ENCODE peak calls at places on chromosomes 7 and 10, in seven cellular contexts. One of them, this sample, is unnamed.

GRCh38 chr7:132275811-132276210 is 300.5 kb downstream of the PLXNA4 start:
- DNase-seq in foreskin fibroblast: no peak
- DNase-seq in activated CD8-positive, alpha-beta memory T cell treated with anti-CD3 and anti-CD28 coated beads, Interleukin-2, amount 50 U/mL, for 48 hours: no peak
- DNase-seq in IMR-90: no peak
- DNase-seq in colonic mucosa: no peak
- DNase-seq in ovary: no peak
- DNase-seq in osteocyte: no peak
- DNase-seq in this sample: no peak

GRCh38 chr10:63210611-63211196 is 77.6 kb downstream of the NRBF2 start:
- DNase-seq in foreskin fibroblast: no peak
- DNase-seq in activated CD8-positive, alpha-beta memory T cell treated with anti-CD3 and anti-CD28 coated beads, Interleukin-2, amount 50 U/mL, for 48 hours: no peak
- DNase-seq in IMR-90: peak
- DNase-seq in colonic mucosa: no peak
- DNase-seq in ovary: no peak
- DNase-seq in osteocyte: no peak
- DNase-seq in this sample: no peak

GRCh38 chr7:34596887-34597286 is 61.1 kb upstream of the NPSR1 start:
- DNase-seq in foreskin fibroblast: no peak
- DNase-seq in activated CD8-positive, alpha-beta memory T cell treated with anti-CD3 and anti-CD28 coated beads, Interleukin-2, amount 50 U/mL, for 48 hours: no peak
- DNase-seq in IMR-90: no peak
- DNase-seq in colonic mucosa: no peak
- DNase-seq in ovary: no peak
- DNase-seq in osteocyte: no peak
- DNase-seq in this sample: no peak

GRCh38 chr7:100674441-100675407 is 1.2 kb downstream of the GNB2 start:
- DNase-seq in foreskin fibroblast: peak
- DNase-seq in activated CD8-positive, alpha-beta memory T cell treated with anti-CD3 and anti-CD28 coated beads, Interleukin-2, amount 50 U/mL, for 48 hours: peak
- DNase-seq in IMR-90: no peak
- DNase-seq in colonic mucosa: peak
- DNase-seq in ovary: peak
- DNase-seq in osteocyte: no peak
- DNase-seq in this sample: no peak

GRCh38 chr10:33212061-33212748 is 122.3 kb downstream of the NRP1 start:
- DNase-seq in foreskin fibroblast: peak
- DNase-seq in activated CD8-positive, alpha-beta memory T cell treated with anti-CD3 and anti-CD28 coated beads, Interleukin-2, amount 50 U/mL, for 48 hours: no peak
- DNase-seq in IMR-90: peak
- DNase-seq in colonic mucosa: no peak
- DNase-seq in ovary: no peak
- DNase-seq in osteocyte: no peak
- DNase-seq in this sample: no peak

GRCh38 chr10:5515948-5516761 is 8.6 kb upstream of the CALML3 start:
- DNase-seq in foreskin fibroblast: no peak
- DNase-seq in activated CD8-positive, alpha-beta memory T cell treated with anti-CD3 and anti-CD28 coated beads, Interleukin-2, amount 50 U/mL, for 48 hours: no peak
- DNase-seq in IMR-90: no peak
- DNase-seq in colonic mucosa: no peak
- DNase-seq in ovary: no peak
- DNase-seq in osteocyte: no peak
- DNase-seq in this sample: no peak

GRCh38 chr10:43109671-43110249 is 28.5 kb upstream of the CSGALNACT2 start:
- DNase-seq in foreskin fibroblast: peak
- DNase-seq in activated CD8-positive, alpha-beta memory T cell treated with anti-CD3 and anti-CD28 coated beads, Interleukin-2, amount 50 U/mL, for 48 hours: no peak
- DNase-seq in IMR-90: no peak
- DNase-seq in colonic mucosa: no peak
- DNase-seq in ovary: no peak
- DNase-seq in osteocyte: no peak
- DNase-seq in this sample: no peak

GRCh38 chr10:68992721-68993440 is 4.3 kb downstream of the KIFBP start:
- DNase-seq in foreskin fibroblast: peak
- DNase-seq in activated CD8-positive, alpha-beta memory T cell treated with anti-CD3 and anti-CD28 coated beads, Interleukin-2, amount 50 U/mL, for 48 hours: no peak
- DNase-seq in IMR-90: peak
- DNase-seq in colonic mucosa: no peak
- DNase-seq in ovary: peak
- DNase-seq in osteocyte: no peak
- DNase-seq in this sample: no peak

GRCh38 chr10:103605359-103606156 is 112.1 kb downstream of the NEURL1 start:
- DNase-seq in foreskin fibroblast: peak
- DNase-seq in activated CD8-positive, alpha-beta memory T cell treated with anti-CD3 and anti-CD28 coated beads, Interleukin-2, amount 50 U/mL, for 48 hours: peak
- DNase-seq in IMR-90: peak
- DNase-seq in colonic mucosa: peak
- DNase-seq in ovary: peak
- DNase-seq in osteocyte: no peak
- DNase-seq in this sample: peak

GRCh38 chr10:131839351-131839750 is 61.5 kb upstream of the PPP2R2D start:
- DNase-seq in foreskin fibroblast: no peak
- DNase-seq in activated CD8-positive, alpha-beta memory T cell treated with anti-CD3 and anti-CD28 coated beads, Interleukin-2, amount 50 U/mL, for 48 hours: no peak
- DNase-seq in IMR-90: no peak
- DNase-seq in colonic mucosa: no peak
- DNase-seq in ovary: no peak
- DNase-seq in osteocyte: no peak
- DNase-seq in this sample: no peak

GRCh38 chr10:124299726-124300125 is 119.0 kb downstream of the OAT start:
- DNase-seq in foreskin fibroblast: no peak
- DNase-seq in activated CD8-positive, alpha-beta memory T cell treated with anti-CD3 and anti-CD28 coated beads, Interleukin-2, amount 50 U/mL, for 48 hours: no peak
- DNase-seq in IMR-90: no peak
- DNase-seq in colonic mucosa: no peak
- DNase-seq in ovary: no peak
- DNase-seq in osteocyte: no peak
- DNase-seq in this sample: no peak

GRCh38 chr7:119562839-119563238 is 710.1 kb upstream of the KCND2 start:
- DNase-seq in foreskin fibroblast: no peak
- DNase-seq in activated CD8-positive, alpha-beta memory T cell treated with anti-CD3 and anti-CD28 coated beads, Interleukin-2, amount 50 U/mL, for 48 hours: no peak
- DNase-seq in IMR-90: no peak
- DNase-seq in colonic mucosa: no peak
- DNase-seq in ovary: no peak
- DNase-seq in osteocyte: no peak
- DNase-seq in this sample: no peak

GRCh38 chr7:11730725-11731124 is 101.3 kb downstream of the THSD7A start:
- DNase-seq in foreskin fibroblast: no peak
- DNase-seq in activated CD8-positive, alpha-beta memory T cell treated with anti-CD3 and anti-CD28 coated beads, Interleukin-2, amount 50 U/mL, for 48 hours: no peak
- DNase-seq in IMR-90: no peak
- DNase-seq in colonic mucosa: no peak
- DNase-seq in ovary: no peak
- DNase-seq in osteocyte: no peak
- DNase-seq in this sample: no peak

GRCh38 chr7:22350466-22351328 is 6.3 kb downstream of the RAPGEF5 start:
- DNase-seq in foreskin fibroblast: peak
- DNase-seq in activated CD8-positive, alpha-beta memory T cell treated with anti-CD3 and anti-CD28 coated beads, Interleukin-2, amount 50 U/mL, for 48 hours: no peak
- DNase-seq in IMR-90: peak
- DNase-seq in colonic mucosa: no peak
- DNase-seq in ovary: no peak
- DNase-seq in osteocyte: no peak
- DNase-seq in this sample: no peak

GRCh38 chr7:81159402-81159801 is 240.6 kb upstream of the SEMA3C start:
- DNase-seq in foreskin fibroblast: peak
- DNase-seq in activated CD8-positive, alpha-beta memory T cell treated with anti-CD3 and anti-CD28 coated beads, Interleukin-2, amount 50 U/mL, for 48 hours: no peak
- DNase-seq in IMR-90: peak
- DNase-seq in colonic mucosa: no peak
- DNase-seq in ovary: no peak
- DNase-seq in osteocyte: no peak
- DNase-seq in this sample: no peak

GRCh38 chr10:71060636-71061426 is 151.5 kb upstream of the UNC5B start:
- DNase-seq in foreskin fibroblast: no peak
- DNase-seq in activated CD8-positive, alpha-beta memory T cell treated with anti-CD3 and anti-CD28 coated beads, Interleukin-2, amount 50 U/mL, for 48 hours: no peak
- DNase-seq in IMR-90: no peak
- DNase-seq in colonic mucosa: no peak
- DNase-seq in ovary: no peak
- DNase-seq in osteocyte: no peak
- DNase-seq in this sample: no peak

GRCh38 chr7:76300210-76300731 is 2.2 kb upstream of the HSPB1 start:
- DNase-seq in foreskin fibroblast: peak
- DNase-seq in activated CD8-positive, alpha-beta memory T cell treated with anti-CD3 and anti-CD28 coated beads, Interleukin-2, amount 50 U/mL, for 48 hours: no peak
- DNase-seq in IMR-90: peak
- DNase-seq in colonic mucosa: peak
- DNase-seq in ovary: no peak
- DNase-seq in osteocyte: no peak
- DNase-seq in this sample: no peak

GRCh38 chr10:48205918-48206317 is 68.6 kb downstream of the FRMPD2 start:
- DNase-seq in foreskin fibroblast: peak
- DNase-seq in activated CD8-positive, alpha-beta memory T cell treated with anti-CD3 and anti-CD28 coated beads, Interleukin-2, amount 50 U/mL, for 48 hours: no peak
- DNase-seq in IMR-90: no peak
- DNase-seq in colonic mucosa: no peak
- DNase-seq in ovary: no peak
- DNase-seq in osteocyte: no peak
- DNase-seq in this sample: no peak

This sample was measured in GM10248.